ENCODE peak calls at places on chromosomes 7 and 10, in eight cellular contexts. O is astrocyte of the cerebellum; B is BE2C; D is CD4-positive, alpha-beta T cell; G is stomach; U is A549; K is OCI-LY7; Q is WERI-Rb-1. W is an unnamed sample.

GRCh38 chr10:11724938-11725776 is 17.0 kb upstream of the ECHDC3 start:
- DNase-seq in O (peak), B (no peak), D (no peak), G (no peak), U (peak), K (peak), Q (peak), W (peak)

GRCh38 chr7:74452748-74453320 is 872 bp upstream of the GTF2IRD1 start:
- DNase-seq in O (no peak), B (no peak), D (peak), G (no peak), U (no peak), K (no peak), Q (peak), W (no peak)

GRCh38 chr10:112375721-112376577 is 2.0 kb downstream of the ACSL5 start:
- DNase-seq in O (no peak), B (no peak), D (peak), G (peak), U (no peak), K (peak), Q (no peak), W (peak)

GRCh38 chr10:90363799-90364483 is 493.9 kb downstream of the HTR7 start:
- DNase-seq in O (no peak), B (no peak), D (no peak), G (no peak), U (no peak), K (no peak), Q (no peak), W (no peak)

GRCh38 chr7:102451371-102452054 is 13.2 kb downstream of the ALKBH4 start:
- DNase-seq in O (no peak), B (peak), D (no peak), G (no peak), U (no peak), K (peak), Q (peak), W (no peak)

GRCh38 chr7:101436857-101437576 is 74.3 kb downstream of the COL26A1 start:
- DNase-seq in O (no peak), B (peak), D (no peak), G (no peak), U (peak), K (no peak), Q (peak), W (no peak)

GRCh38 chr10:43079823-43080222 is 3.0 kb downstream of the RET start:
- DNase-seq in O (no peak), B (no peak), D (no peak), G (no peak), U (no peak), K (no peak), Q (no peak), W (no peak)

GRCh38 chr10:48366261-48366660 is 59.8 kb downstream of the MAPK8 start:
- DNase-seq in O (no peak), B (no peak), D (no peak), G (no peak), U (peak), K (no peak), Q (no peak), W (no peak)

GRCh38 chr10:42974693-42975002 is 102.2 kb upstream of the RET start:
- DNase-seq in O (no peak), B (no peak), D (no peak), G (no peak), U (no peak), K (no peak), Q (no peak), W (no peak)

GRCh38 chr7:47369736-47370135 is 212.2 kb downstream of the TNS3 start:
- DNase-seq in O (no peak), B (no peak), D (no peak), G (no peak), U (no peak), K (no peak), Q (no peak), W (no peak)

GRCh38 chr7:105705427-105705826 is 124.1 kb upstream of the EFCAB10 start:
- DNase-seq in O (no peak), B (no peak), D (no peak), G (no peak), U (no peak), K (no peak), Q (no peak), W (no peak)

GRCh38 chr10:4812041-4812440 is 14.0 kb upstream of the AKR1E2 start:
- DNase-seq in O (no peak), B (no peak), D (no peak), G (no peak), U (no peak), K (no peak), Q (no peak), W (no peak)

GRCh38 chr7:70621954-70622596 is 509.9 kb upstream of the GALNT17 start:
- DNase-seq in O (no peak), B (no peak), D (no peak), G (no peak), U (no peak), K (no peak), Q (no peak), W (no peak)

GRCh38 chr7:148704966-148705365 is 6.3 kb downstream of the CUL1 start:
- DNase-seq in O (no peak), B (no peak), D (no peak), G (no peak), U (no peak), K (no peak), Q (no peak), W (no peak)

GRCh38 chr7:7175075-7175695 is 7.2 kb upstream of the C1GALT1 start:
- DNase-seq in O (no peak), B (no peak), D (no peak), G (no peak), U (no peak), K (no peak), Q (no peak), W (no peak)

GRCh38 chr7:28395404-28395803 is 16.9 kb upstream of the CREB5 start:
- DNase-seq in O (no peak), B (no peak), D (no peak), G (no peak), U (no peak), K (no peak), Q (no peak), W (no peak)

GRCh38 chr7:73359306-73359705 is 31.3 kb downstream of the FKBP6 start:
- DNase-seq in O (no peak), B (no peak), D (no peak), G (no peak), U (no peak), K (no peak), Q (no peak), W (no peak)

GRCh38 chr10:1570652-1571051 is 166.7 kb downstream of the ADARB2 start:
- DNase-seq in O (no peak), B (no peak), D (no peak), G (no peak), U (no peak), K (no peak), Q (no peak), W (no peak)

GRCh38 chr7:65980478-65981250 is 1.3 kb downstream of the GUSB start:
- DNase-seq in O (no peak), B (no peak), D (peak), G (peak), U (peak), K (peak), Q (no peak), W (peak)

DNA sequence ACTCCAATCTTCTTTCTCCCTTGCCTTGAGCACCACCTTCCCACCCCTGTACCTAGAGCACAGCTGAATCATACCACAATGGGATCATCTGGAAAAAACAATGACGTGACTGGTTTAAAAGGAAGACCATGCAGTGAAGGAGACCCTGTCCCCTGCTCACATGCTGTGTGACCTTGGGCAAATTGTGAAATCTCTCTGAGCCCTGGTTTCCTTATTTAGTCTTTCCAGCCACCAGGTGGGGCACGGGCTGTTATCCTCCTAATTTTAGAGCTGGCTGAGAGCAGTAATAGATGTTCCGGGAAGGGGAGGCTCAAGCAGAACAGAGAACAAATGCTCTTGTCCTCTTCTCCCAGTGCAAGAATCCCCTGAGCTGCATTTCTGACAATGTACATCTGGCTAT is 198.3 kb downstream of the RPS24 start:
- DNase-seq in O (no peak), B (no peak), D (no peak), G (no peak), U (no peak), K (no peak), Q (no peak), W (no peak)
- TF ChIP-seq CTCF in O (peak), B (peak), D (no peak), G (no peak), U (peak), K (no peak), Q (no peak), W (no peak)

GRCh38 chr10:124510536-124511158 is 49.0 kb downstream of the LHPP start:
- DNase-seq in O (no peak), B (no peak), D (no peak), G (no peak), U (no peak), K (no peak), Q (no peak), W (no peak)
- TF ChIP-seq CTCF in O (no peak), B (no peak), D (no peak), G (no peak), U (no peak), K (no peak), Q (no peak), W (no peak)

GRCh38 chr7:111728635-111728995 is 166.3 kb upstream of the IMMP2L start:
- DNase-seq in O (no peak), B (no peak), D (no peak), G (no peak), U (no peak), K (no peak), Q (no peak), W (no peak)

GRCh38 chr7:111727905-111728634 is 165.8 kb upstream of the IMMP2L start:
- DNase-seq in O (no peak), B (no peak), D (no peak), G (no peak), U (no peak), K (no peak), Q (no peak), W (no peak)

GRCh38 chr7:111732923-111733322 is 170.6 kb upstream of the IMMP2L start:
- DNase-seq in O (no peak), B (no peak), D (no peak), G (no peak), U (no peak), K (no peak), Q (no peak), W (no peak)

GRCh38 chr7:111729483-111729882 is 167.2 kb upstream of the IMMP2L start:
- DNase-seq in O (no peak), B (peak), D (no peak), G (no peak), U (no peak), K (no peak), Q (no peak), W (no peak)

GRCh38 chr7:111730476-111731300 is 168.4 kb upstream of the IMMP2L start:
- DNase-seq in O (no peak), B (peak), D (no peak), G (no peak), U (peak), K (peak), Q (peak), W (peak)
- TF ChIP-seq CTCF in O (peak), B (peak), D (no peak), G (no peak), U (peak), K (peak), Q (peak), W (peak)

GRCh38 chr10:117710181-117710798 is 167.7 kb downstream of the EMX2 start:
- DNase-seq in O (no peak), B (no peak), D (no peak), G (no peak), U (peak), K (peak), Q (peak), W (no peak)
- TF ChIP-seq CTCF in O (no peak), B (peak), D (no peak), G (no peak), U (peak), K (peak), Q (peak), W (no peak)

GRCh38 chr10:66277481-66277880 is 648.4 kb upstream of the LRRTM3 start:
- DNase-seq in O (no peak), B (no peak), D (no peak), G (no peak), U (no peak), K (no peak), Q (no peak), W (no peak)
- TF ChIP-seq CTCF in O (peak), B (peak), D (no peak), G (no peak), U (no peak), K (no peak), Q (peak), W (no peak)

GRCh38 chr10:17410907-17411306 is 43.5 kb downstream of the ST8SIA6 start:
- DNase-seq in O (no peak), B (no peak), D (no peak), G (no peak), U (no peak), K (no peak), Q (no peak), W (no peak)

GRCh38 chr10:17406036-17406834 is 48.2 kb downstream of the ST8SIA6 start:
- DNase-seq in O (no peak), B (no peak), D (no peak), G (no peak), U (no peak), K (no peak), Q (no peak), W (no peak)

GRCh38 chr10:17412323-17412722 is 42.1 kb downstream of the ST8SIA6 start:
- DNase-seq in O (no peak), B (no peak), D (no peak), G (no peak), U (peak), K (no peak), Q (no peak), W (no peak)

GRCh38 chr10:17407040-17407439 is 47.4 kb downstream of the ST8SIA6 start:
- DNase-seq in O (no peak), B (no peak), D (no peak), G (no peak), U (no peak), K (no peak), Q (no peak), W (no peak)

DNA sequence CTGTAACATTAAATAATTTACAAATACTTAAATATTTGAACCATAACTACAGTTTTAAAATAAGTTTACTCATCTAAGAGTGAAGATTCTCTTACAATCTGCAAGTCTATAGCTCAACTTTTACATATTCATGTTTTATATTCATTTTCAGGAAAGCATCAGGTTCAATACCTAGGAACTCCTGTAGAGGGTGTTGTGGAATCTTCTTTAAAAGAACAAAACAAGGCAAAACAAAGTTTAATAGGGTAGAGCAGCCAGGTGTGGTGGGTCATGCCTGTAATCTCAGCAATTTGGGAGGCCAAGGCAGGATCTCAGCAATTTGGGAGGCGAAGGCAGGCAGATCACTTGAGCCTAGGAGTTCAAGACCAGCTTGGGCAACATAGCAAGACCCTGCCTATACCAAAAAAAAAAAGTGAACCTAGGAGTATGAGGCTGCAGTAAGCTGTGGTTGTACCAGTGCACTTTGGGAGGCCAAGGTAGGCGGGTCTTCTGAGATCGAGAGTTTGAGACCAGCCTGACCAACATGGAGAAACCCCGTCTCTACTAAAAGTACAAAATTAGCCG is 45.1 kb downstream of the ST8SIA6 start:
- DNase-seq in O (no peak), B (no peak), D (no peak), G (no peak), U (peak), K (no peak), Q (no peak), W (peak)
- TF ChIP-seq CTCF in O (peak), B (peak), D (peak), G (no peak), U (peak), K (peak), Q (peak), W (no peak)

GRCh38 chr10:3421537-3422257 is 249.1 kb upstream of the PITRM1 start:
- DNase-seq in O (no peak), B (no peak), D (no peak), G (no peak), U (no peak), K (no peak), Q (no peak), W (no peak)
- TF ChIP-seq CTCF in O (no peak), B (no peak), D (no peak), G (no peak), U (no peak), K (no peak), Q (no peak), W (no peak)

DNA sequence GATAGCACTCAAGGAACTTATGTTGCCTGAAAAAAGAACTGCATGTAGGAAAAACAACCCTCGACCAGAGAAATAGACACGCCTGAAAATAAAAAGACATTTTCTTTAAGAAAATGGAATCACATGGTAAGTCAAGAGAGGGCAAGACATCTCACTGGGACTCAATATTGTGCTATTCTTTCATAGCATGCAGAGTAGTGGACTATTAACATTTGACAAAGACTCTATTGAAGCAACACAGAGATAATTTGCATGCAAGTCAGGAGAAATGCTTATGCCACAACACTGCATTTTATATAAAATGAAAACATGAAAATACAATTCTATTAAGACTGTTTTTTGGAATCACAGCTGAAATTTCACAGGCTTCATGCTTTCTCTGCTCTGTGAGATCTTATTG is 77.9 kb upstream of the RHOBTB1 start:
- DNase-seq in O (no peak), B (no peak), D (no peak), G (no peak), U (no peak), K (no peak), Q (no peak), W (no peak)
- TF ChIP-seq CTCF in O (no peak), B (no peak), D (no peak), G (no peak), U (no peak), K (no peak), Q (no peak), W (no peak)

W was measured in GM20000.